ENCODE peak calls at places on chromosomes 1 and 21, in four cellular contexts. One of them, this sample, is unnamed.

GRCh38 chr1:40877681-40878080 is 15.5 kb upstream of the CITED4 start:
- DNase-seq in kidney: peak; percentile 94
- DNase-seq in PC-3: peak; percentile 71
- DNase-seq in A549: peak; percentile 77
- DNase-seq in this sample: peak; percentile 77

GRCh38 chr1:201719812-201720521 is 109.0 kb upstream of the IPO9 start:
- DNase-seq in kidney: peak; percentile 86
- DNase-seq in PC-3: no peak
- DNase-seq in A549: no peak
- DNase-seq in this sample: no peak

GRCh38 chr1:76802094-76802493 is 65.2 kb upstream of the ST6GALNAC5 start:
- DNase-seq in kidney: no peak
- DNase-seq in PC-3: no peak
- DNase-seq in A549: no peak
- DNase-seq in this sample: no peak

GRCh38 chr1:204711947-204712701 is 26.6 kb upstream of the LRRN2 start:
- DNase-seq in kidney: no peak
- DNase-seq in PC-3: no peak
- DNase-seq in A549: no peak
- DNase-seq in this sample: no peak

GRCh38 chr1:160951443-160952128 is 3.0 kb downstream of the ITLN2 start:
- DNase-seq in kidney: no peak
- DNase-seq in PC-3: peak; percentile 91
- DNase-seq in A549: peak; percentile 70
- DNase-seq in this sample: peak; percentile 49

GRCh38 chr1:1429671-1430073 is 5.8 kb upstream of the VWA1 start:
- DNase-seq in kidney: peak; percentile 70
- DNase-seq in PC-3: no peak
- DNase-seq in A549: peak; percentile 14
- DNase-seq in this sample: no peak

GRCh38 chr1:220879090-220879508 is at the start of gene HLX:
- DNase-seq in kidney: peak; percentile 94
- DNase-seq in PC-3: peak; percentile 96
- DNase-seq in A549: peak; percentile 80
- DNase-seq in this sample: peak; percentile 93

GRCh38 chr21:36203603-36203889 is 46.9 kb downstream of the DOP1B start:
- DNase-seq in kidney: peak; percentile 53
- DNase-seq in PC-3: peak; percentile 86
- DNase-seq in A549: peak; percentile 45
- DNase-seq in this sample: peak; percentile 92

GRCh38 chr1:154325583-154326545 is 539 bp downstream of the ATP8B2 start:
- DNase-seq in kidney: peak; percentile 84
- DNase-seq in PC-3: peak; percentile 83
- DNase-seq in A549: peak; percentile 88
- DNase-seq in this sample: peak; percentile 58

GRCh38 chr1:24713176-24713575 is 32.1 kb upstream of the CLIC4 start:
- DNase-seq in kidney: no peak
- DNase-seq in PC-3: no peak
- DNase-seq in A549: no peak
- DNase-seq in this sample: no peak

GRCh38 chr21:24895885-24896734 is 711.2 kb downstream of the MRPL39 start:
- DNase-seq in kidney: no peak
- DNase-seq in PC-3: peak; percentile 58
- DNase-seq in A549: no peak
- DNase-seq in this sample: no peak

GRCh38 chr1:47396671-47397196 is 19.4 kb upstream of the FOXE3 start:
- DNase-seq in kidney: no peak
- DNase-seq in PC-3: no peak
- DNase-seq in A549: no peak
- DNase-seq in this sample: no peak

GRCh38 chr1:23114424-23115079 is 54.1 kb downstream of the LUZP1 start:
- DNase-seq in kidney: no peak
- DNase-seq in PC-3: no peak
- DNase-seq in A549: no peak
- DNase-seq in this sample: no peak

GRCh38 chr1:221289103-221289502 is 409.9 kb downstream of the HLX start:
- DNase-seq in kidney: no peak
- DNase-seq in PC-3: peak; percentile 47
- DNase-seq in A549: peak; percentile 58
- DNase-seq in this sample: no peak

GRCh38 chr1:237071641-237072420 is 29.8 kb downstream of the RYR2 start:
- DNase-seq in kidney: peak; percentile 56
- DNase-seq in PC-3: no peak
- DNase-seq in A549: no peak
- DNase-seq in this sample: no peak

GRCh38 chr21:36113647-36114428 is 21.0 kb upstream of the CBR3 start:
- DNase-seq in kidney: peak; percentile 85
- DNase-seq in PC-3: peak; percentile 78
- DNase-seq in A549: peak; percentile 61
- DNase-seq in this sample: no peak

GRCh38 chr1:154736840-154737239 is 128.9 kb upstream of the ADAR start:
- DNase-seq in kidney: no peak
- DNase-seq in PC-3: peak; percentile 76
- DNase-seq in A549: peak; percentile 37
- DNase-seq in this sample: peak; percentile 37

GRCh38 chr1:149942207-149942606 is 5.5 kb upstream of the MTMR11 start:
- DNase-seq in kidney: no peak
- DNase-seq in PC-3: no peak
- DNase-seq in A549: peak; percentile 58
- DNase-seq in this sample: peak; percentile 28

GRCh38 chr1:156025873-156026272 is 5.1 kb upstream of the SSR2 start:
- DNase-seq in kidney: no peak
- DNase-seq in PC-3: no peak
- DNase-seq in A549: peak; percentile 72
- DNase-seq in this sample: no peak

GRCh38 chr1:17436380-17437174 is 2.9 kb downstream of the RCC2 start:
- DNase-seq in kidney: no peak
- DNase-seq in PC-3: no peak
- DNase-seq in A549: no peak
- DNase-seq in this sample: no peak

GRCh38 chr1:197911172-197911856 is 5.9 kb upstream of the LHX9 start:
- DNase-seq in kidney: no peak
- DNase-seq in PC-3: no peak
- DNase-seq in A549: no peak
- DNase-seq in this sample: no peak

GRCh38 chr1:37792943-37793686 is 532 bp upstream of the MANEAL start:
- DNase-seq in kidney: no peak
- DNase-seq in PC-3: no peak
- DNase-seq in A549: no peak
- DNase-seq in this sample: no peak

GRCh38 chr1:216325946-216326345 is 97.3 kb downstream of the USH2A start:
- DNase-seq in kidney: no peak
- DNase-seq in PC-3: peak; percentile 98
- DNase-seq in A549: no peak
- DNase-seq in this sample: peak; percentile 41

GRCh38 chr1:175498002-175498401 is 245.4 kb downstream of the TNR start:
- DNase-seq in kidney: no peak
- DNase-seq in PC-3: peak; percentile 35
- DNase-seq in A549: no peak
- DNase-seq in this sample: peak; percentile 48

GRCh38 chr1:112727716-112728115 is 12.6 kb upstream of the PPM1J start:
- DNase-seq in kidney: no peak
- DNase-seq in PC-3: peak; percentile 46
- DNase-seq in A549: no peak
- DNase-seq in this sample: no peak

GRCh38 chr1:227944066-227944930 is 3.4 kb downstream of the WNT9A start:
- DNase-seq in kidney: peak; percentile 48
- DNase-seq in PC-3: no peak
- DNase-seq in A549: no peak
- DNase-seq in this sample: no peak

GRCh38 chr21:27391990-27392389 is 425.1 kb upstream of the ADAMTS5 start:
- DNase-seq in kidney: no peak
- DNase-seq in PC-3: no peak
- DNase-seq in A549: no peak
- DNase-seq in this sample: no peak

GRCh38 chr1:234219711-234220110 is 153.5 kb upstream of the COA6 start:
- DNase-seq in kidney: no peak
- DNase-seq in PC-3: no peak
- DNase-seq in A549: no peak
- DNase-seq in this sample: no peak

GRCh38 chr1:234222561-234223280 is 150.5 kb upstream of the COA6 start:
- DNase-seq in kidney: no peak
- DNase-seq in PC-3: peak; percentile 65
- DNase-seq in A549: no peak
- DNase-seq in this sample: peak; percentile 42

GRCh38 chr1:234218078-234218477 is 155.2 kb upstream of the COA6 start:
- DNase-seq in kidney: no peak
- DNase-seq in PC-3: no peak
- DNase-seq in A549: no peak
- DNase-seq in this sample: no peak

GRCh38 chr1:234217316-234217840 is 155.9 kb upstream of the COA6 start:
- DNase-seq in kidney: no peak
- DNase-seq in PC-3: no peak
- DNase-seq in A549: no peak
- DNase-seq in this sample: no peak

DNA sequence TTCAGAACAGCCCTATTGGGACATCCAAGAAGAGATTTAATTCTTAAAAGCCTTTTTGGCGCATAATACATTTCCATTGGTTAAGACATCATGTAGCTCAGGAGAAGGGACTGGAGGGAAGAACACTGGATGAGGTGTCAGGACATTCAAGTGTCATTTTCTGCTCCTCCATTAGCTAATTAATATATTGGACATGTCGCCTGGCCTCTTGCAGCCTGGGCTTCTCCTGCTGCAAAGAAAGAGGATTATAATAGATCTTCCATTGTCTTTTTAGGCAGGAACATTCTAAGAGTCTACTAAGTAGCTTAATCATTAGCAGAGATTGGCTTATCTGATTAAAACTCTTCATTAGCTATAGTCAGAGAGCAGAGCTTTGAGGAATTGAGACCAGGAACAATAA is 151.7 kb upstream of the COA6 start:
- DNase-seq in kidney: no peak
- DNase-seq in PC-3: no peak
- DNase-seq in A549: no peak
- DNase-seq in this sample: no peak
- H3K27ac ChIP-seq in kidney: no peak overlapping the region
- H3K27ac ChIP-seq in PC-3: no peak overlapping the region
- H3K27ac ChIP-seq in A549: no peak overlapping the region
- H3K27ac ChIP-seq in this sample: no peak overlapping the region

GRCh38 chr1:234782057-234782800 is 172.3 kb upstream of the IRF2BP2 start:
- DNase-seq in kidney: no peak
- DNase-seq in PC-3: peak; percentile 2
- DNase-seq in A549: no peak
- DNase-seq in this sample: no peak
- TF ChIP-seq CTCF in kidney: no peak
- TF ChIP-seq CTCF in PC-3: no peak
- TF ChIP-seq CTCF in A549: no peak
- TF ChIP-seq CTCF in this sample: no peak

GRCh38 chr1:87451229-87451900 is 122.7 kb downstream of the LMO4 start:
- DNase-seq in kidney: no peak
- DNase-seq in PC-3: no peak
- DNase-seq in A549: no peak
- DNase-seq in this sample: no peak
- H3K27ac ChIP-seq in kidney: no peak overlapping the region
- H3K27ac ChIP-seq in PC-3: no peak overlapping the region
- H3K27ac ChIP-seq in A549: no peak overlapping the region
- H3K27ac ChIP-seq in this sample: no peak overlapping the region

DNA sequence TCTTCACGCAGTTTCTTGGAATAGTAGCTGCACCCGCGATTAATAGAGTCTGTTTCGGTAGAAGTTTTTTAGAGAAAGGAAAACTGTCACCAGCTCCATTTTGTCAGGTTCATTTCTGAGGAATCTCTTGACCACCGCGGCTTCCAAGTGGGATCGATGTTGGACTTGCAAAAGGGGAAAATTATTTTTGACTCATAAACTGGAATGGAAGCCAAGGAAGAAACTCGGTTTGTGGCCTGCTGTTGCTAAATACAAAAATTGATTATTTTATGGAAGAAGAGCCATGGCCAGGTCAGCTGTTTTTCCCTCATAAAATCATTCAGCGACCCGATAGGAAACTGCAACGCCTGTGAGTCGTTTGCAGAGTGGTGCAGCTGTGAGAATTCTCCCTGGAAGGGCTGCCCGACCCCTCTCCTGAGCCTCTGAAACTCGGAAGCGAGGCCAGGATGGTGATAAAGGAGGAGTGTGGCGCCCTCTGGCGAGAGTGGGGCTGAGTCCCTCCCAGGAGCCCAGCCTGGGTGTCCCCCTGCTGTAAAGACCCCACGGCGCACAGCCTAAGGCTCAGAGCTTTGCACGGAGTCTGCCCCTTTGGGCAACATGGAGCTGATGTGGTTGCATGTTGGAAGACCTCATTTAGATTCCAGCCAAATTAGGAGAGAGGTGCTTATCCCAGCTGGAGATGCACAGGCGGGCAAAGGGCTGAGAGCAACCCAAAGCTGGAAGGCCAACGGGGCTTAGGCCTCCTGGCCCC is 83.6 kb upstream of the SLC25A33 start:
- DNase-seq in kidney: peak; percentile 78
- DNase-seq in PC-3: peak; percentile 60
- DNase-seq in A549: peak; percentile 35
- DNase-seq in this sample: peak; percentile 35
- TF ChIP-seq CTCF in kidney: peak; percentile 46
- TF ChIP-seq CTCF in PC-3: peak; percentile 93
- TF ChIP-seq CTCF in A549: peak; percentile 59
- TF ChIP-seq CTCF in this sample: peak; percentile 62

GRCh38 chr1:72094209-72094608 is 188.1 kb downstream of the NEGR1 start:
- DNase-seq in kidney: no peak
- DNase-seq in PC-3: no peak
- DNase-seq in A549: no peak
- DNase-seq in this sample: no peak
- H3K27ac ChIP-seq in kidney: no peak overlapping the region
- H3K27ac ChIP-seq in PC-3: no peak overlapping the region
- H3K27ac ChIP-seq in A549: no peak overlapping the region
- H3K27ac ChIP-seq in this sample: no peak overlapping the region

DNA sequence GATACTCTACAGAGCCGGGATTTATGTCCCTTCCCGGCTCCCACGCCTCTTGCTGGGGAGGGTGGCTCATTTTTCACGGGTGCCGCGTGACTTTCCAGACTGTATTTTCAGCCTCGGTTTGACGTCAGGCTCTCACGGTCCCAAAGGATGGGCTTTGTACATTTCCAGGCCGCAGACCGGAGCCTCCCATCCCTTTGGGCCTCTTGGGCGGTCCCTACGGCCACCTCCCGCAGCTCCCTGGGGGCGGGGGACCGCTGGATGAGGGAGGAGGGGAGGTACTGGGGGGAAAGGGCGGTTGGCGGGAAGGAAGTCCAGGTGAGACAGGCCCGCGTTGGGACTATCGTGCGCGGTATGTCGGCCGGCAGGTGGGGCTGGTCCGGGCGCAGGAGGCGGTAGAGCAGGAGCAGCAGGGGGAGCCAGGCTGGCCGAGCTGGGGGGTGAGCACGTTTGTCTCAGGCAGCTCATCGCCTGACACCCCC is 17.9 kb downstream of the UBL4B start:
- DNase-seq in kidney: no peak
- DNase-seq in PC-3: no peak
- DNase-seq in A549: no peak
- DNase-seq in this sample: no peak
- TF ChIP-seq CTCF in kidney: no peak
- TF ChIP-seq CTCF in PC-3: no peak
- TF ChIP-seq CTCF in A549: no peak
- TF ChIP-seq CTCF in this sample: no peak

This sample was measured in RWPE1.